ENCODE peak calls at places on chromosomes 12 and 14, in ten cellular contexts. W is gastrocnemius medialis, P is cardiac muscle cell, U is GM23338, M is lung, F is brain microvascular endothelial cell, D is ascending aorta, I is AG04449, K is breast epithelium, Z is HFF-Myc. E is an unnamed sample.

GRCh38 chr12:86669010-86669409 is 412.8 kb upstream of the MGAT4C start:
- DNase-seq in W (no peak), P (no peak), U (no peak), M (no peak), F (no peak), D (no peak), I (no peak), K (no peak), Z (no peak), E (no peak)

GRCh38 chr12:4824415-4824814 is 85.3 kb upstream of the KCNA1 start:
- DNase-seq in W (no peak), P (peak; percentile 59), U (no peak), M (no peak), F (peak; percentile 53), D (no peak), I (peak; percentile 19), K (no peak), Z (peak; percentile 3), E (peak; percentile 68)

GRCh38 chr14:89013098-89013504 is 188.7 kb downstream of the TTC8 start:
- DNase-seq in W (no peak), P (peak; percentile 50), U (peak; percentile 84), M (peak; percentile 38), F (peak; percentile 18), D (no peak), I (no peak), K (no peak), Z (no peak), E (no peak)

GRCh38 chr12:54565658-54566552 is 16.5 kb downstream of the PDE1B start:
- DNase-seq in W (no peak), P (no peak), U (peak; percentile 79), M (no peak), F (no peak), D (no peak), I (no peak), K (no peak), Z (no peak), E (no peak)

GRCh38 chr14:67440513-67440912 is 28.5 kb upstream of the PLEK2 start:
- DNase-seq in W (no peak), P (no peak), U (no peak), M (no peak), F (no peak), D (no peak), I (no peak), K (no peak), Z (no peak), E (no peak)

GRCh38 chr14:46661728-46662127 is 10.1 kb upstream of the RPL10L start:
- DNase-seq in W (no peak), P (no peak), U (peak; percentile 69), M (no peak), F (peak; percentile 6), D (no peak), I (no peak), K (no peak), Z (no peak), E (no peak)

GRCh38 chr14:87005336-87005735 is 987.6 kb downstream of the GALC start:
- DNase-seq in W (no peak), P (peak; percentile 24), U (no peak), M (no peak), F (no peak), D (no peak), I (no peak), K (no peak), Z (no peak), E (no peak)

GRCh38 chr12:47767197-47767724 is 5.8 kb upstream of the SLC48A1 start:
- DNase-seq in W (no peak), P (peak; percentile 57), U (peak; percentile 83), M (peak; percentile 67), F (no peak), D (no peak), I (no peak), K (no peak), Z (no peak), E (no peak)

GRCh38 chr14:68951800-68952540 is 27.1 kb downstream of the ACTN1 start:
- DNase-seq in W (no peak), P (no peak), U (no peak), M (no peak), F (no peak), D (no peak), I (no peak), K (no peak), Z (no peak), E (no peak)

GRCh38 chr14:68952544-68953535 is 26.3 kb downstream of the ACTN1 start:
- DNase-seq in W (no peak), P (peak; percentile 87), U (no peak), M (no peak), F (no peak), D (no peak), I (no peak), K (no peak), Z (peak; percentile 89), E (no peak)

GRCh38 chr14:68950111-68950510 is 29.0 kb downstream of the ACTN1 start:
- DNase-seq in W (no peak), P (peak; percentile 59), U (no peak), M (no peak), F (no peak), D (no peak), I (peak; percentile 56), K (no peak), Z (no peak), E (no peak)

GRCh38 chr14:68949236-68949965 is 29.7 kb downstream of the ACTN1 start:
- DNase-seq in W (no peak), P (no peak), U (no peak), M (no peak), F (no peak), D (no peak), I (no peak), K (no peak), Z (no peak), E (no peak)

DNA sequence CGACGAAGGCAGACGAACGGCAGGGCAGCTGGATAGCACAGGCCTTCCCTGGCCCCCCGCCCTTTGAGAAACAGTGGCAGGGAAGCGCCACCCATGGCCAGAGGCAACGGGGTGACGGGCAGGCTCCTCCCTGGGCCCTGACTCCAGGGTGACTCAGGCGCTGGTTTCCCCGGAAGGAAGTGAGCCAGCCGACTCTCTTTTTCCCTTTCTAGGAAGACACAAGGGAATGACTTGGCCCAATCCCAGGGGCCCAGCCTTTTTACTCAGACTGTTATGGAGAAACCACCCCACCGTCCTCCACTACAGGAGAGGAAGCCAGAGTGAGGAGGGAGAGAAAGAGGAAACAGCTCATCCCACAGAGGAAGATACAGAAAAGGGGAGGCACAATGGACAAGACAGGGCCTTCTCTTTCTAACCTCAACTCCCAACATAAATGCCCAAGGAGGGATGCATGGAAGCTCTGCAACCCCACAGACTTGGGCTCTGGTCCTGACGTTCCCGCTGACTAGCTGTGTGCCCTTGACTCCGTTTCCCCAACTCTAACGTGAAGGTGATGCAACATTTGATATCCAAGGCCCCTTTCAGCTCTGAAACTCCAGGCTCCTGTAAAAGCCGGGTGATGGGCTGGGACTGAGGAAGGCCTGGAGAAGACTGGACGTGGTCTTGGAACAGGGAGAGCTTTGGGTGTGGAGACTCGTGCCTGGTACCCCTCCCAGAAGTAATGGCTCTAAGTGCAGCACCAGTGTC is 27.9 kb downstream of the ACTN1 start:
- DNase-seq in W (peak; percentile 64), P (peak; percentile 95), U (no peak), M (peak; percentile 85), F (peak; percentile 95), D (peak; percentile 75), I (no peak), K (peak; percentile 91), Z (peak; percentile 89), E (peak; percentile 76)
- H3K4me3 ChIP-seq in W (no peak overlapping the region), P (no peak overlapping the region), U (no peak overlapping the region), M (no peak overlapping the region), F (no peak overlapping the region), D (peak overlapping the region; percentile 13), I (no peak overlapping the region), K (no peak overlapping the region), Z (peak overlapping the region; percentile 23), E (no peak overlapping the region)

GRCh38 chr12:31118347-31118830 is 44.7 kb downstream of the DDX11 start:
- DNase-seq in W (no peak), P (no peak), U (peak; percentile 66), M (no peak), F (no peak), D (no peak), I (no peak), K (no peak), Z (no peak), E (no peak)

GRCh38 chr12:31119531-31120211 is 46.0 kb downstream of the DDX11 start:
- DNase-seq in W (no peak), P (no peak), U (no peak), M (no peak), F (no peak), D (no peak), I (no peak), K (no peak), Z (no peak), E (no peak)

GRCh38 chr12:31120392-31121008 is 46.8 kb downstream of the DDX11 start:
- DNase-seq in W (no peak), P (no peak), U (peak; percentile 53), M (no peak), F (no peak), D (no peak), I (no peak), K (no peak), Z (no peak), E (no peak)

GRCh38 chr12:31118831-31119530 is 45.3 kb downstream of the DDX11 start:
- DNase-seq in W (no peak), P (peak; percentile 25), U (peak; percentile 92), M (no peak), F (no peak), D (no peak), I (no peak), K (peak; percentile 62), Z (no peak), E (no peak)

DNA sequence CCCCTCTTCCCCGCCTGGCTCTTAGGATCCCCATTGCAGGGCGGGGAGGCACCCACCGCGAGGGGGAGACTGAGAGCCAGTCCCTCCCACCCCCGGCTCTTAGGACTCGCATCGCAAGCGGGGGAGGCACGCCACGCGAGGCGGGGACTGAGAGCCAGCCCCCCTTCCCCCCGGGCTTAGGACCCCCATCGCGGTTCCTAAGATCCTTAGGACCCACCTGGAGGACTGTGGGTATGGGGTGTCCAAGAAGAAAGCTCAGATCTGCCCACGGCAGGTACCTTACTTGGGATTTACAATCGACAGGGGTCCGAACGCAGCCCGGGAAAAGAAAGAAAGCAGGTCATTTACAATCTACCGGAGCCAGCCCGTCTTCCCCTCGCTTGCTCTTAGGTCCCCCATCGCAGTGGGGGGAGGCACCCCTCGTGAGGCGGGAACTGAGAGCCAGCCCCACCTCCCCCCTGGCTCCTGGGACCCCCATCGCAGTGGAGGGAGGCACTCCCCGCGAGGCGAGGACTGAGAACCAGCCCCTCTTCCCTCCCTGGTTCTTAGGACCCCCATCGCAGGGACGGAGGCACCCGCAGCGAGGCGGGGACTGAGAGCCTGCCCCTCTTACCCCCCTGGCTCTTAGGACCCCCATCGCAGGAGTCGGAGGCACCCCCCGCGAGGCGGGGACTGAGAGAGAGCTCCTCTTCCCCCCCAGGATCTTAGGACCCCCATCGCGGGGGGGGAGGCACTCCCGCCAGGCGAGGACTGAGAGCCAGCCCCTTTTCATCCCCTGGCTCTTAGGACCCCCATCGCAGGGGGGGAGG is 43.7 kb downstream of the DDX11 start:
- DNase-seq in W (no peak), P (peak; percentile 40), U (peak; percentile 69), M (no peak), F (no peak), D (no peak), I (no peak), K (no peak), Z (no peak), E (no peak)
- TF ChIP-seq CTCF in W (peak; percentile 53), P (peak; percentile 68), U (peak; percentile 64), M (peak; percentile 17), F (peak; percentile 75), D (no peak), I (peak; percentile 51), K (peak; percentile 31), Z (peak; percentile 51), E (peak; percentile 79)

GRCh38 chr12:22018860-22019259 is 27.2 kb upstream of the CMAS start:
- DNase-seq in W (no peak), P (peak; percentile 20), U (no peak), M (no peak), F (no peak), D (no peak), I (no peak), K (no peak), Z (no peak), E (no peak)
- H3K4me3 ChIP-seq in W (no peak overlapping the region), P (no peak overlapping the region), U (no peak overlapping the region), M (no peak overlapping the region), F (no peak overlapping the region), D (no peak overlapping the region), I (no peak overlapping the region), K (no peak overlapping the region), Z (no peak overlapping the region), E (no peak overlapping the region)

GRCh38 chr14:93332032-93332852 is 594 bp downstream of the BTBD7 start:
- DNase-seq in W (peak; percentile 10), P (peak; percentile 57), U (peak; percentile 74), M (peak; percentile 52), F (no peak), D (no peak), I (no peak), K (no peak), Z (no peak), E (no peak)
- TF ChIP-seq CTCF in W (no peak), P (no peak), U (no peak), M (no peak), F (peak; percentile 14), D (no peak), I (peak; percentile 17), K (no peak), Z (no peak), E (peak; percentile 4)